ENCODE peak calls at places on chromosomes 3 and 15, in four cellular contexts. X, F, D and P are unnamed samples.

GRCh38 chr15:69045810-69046209 is 31.3 kb downstream of the NOX5 start:
- DNase-seq in X (no peak), F (peak), D (no peak), P (peak)

GRCh38 chr15:91941871-91942270 is 88.4 kb downstream of the SLCO3A1 start:
- DNase-seq in X (no peak), F (no peak), D (no peak), P (no peak)

GRCh38 chr15:99442268-99442897 is 123.4 kb upstream of the MEF2A start:
- DNase-seq in X (no peak), F (peak), D (no peak), P (peak)

GRCh38 chr3:36362973-36363372 is 17.3 kb upstream of the STAC start:
- DNase-seq in X (no peak), F (peak), D (peak), P (peak)

GRCh38 chr3:120173056-120173675 is 78.9 kb upstream of the GSK3B start:
- DNase-seq in X (no peak), F (no peak), D (no peak), P (no peak)

GRCh38 chr15:88385078-88385700 is 82.0 kb downstream of the MRPL46 start:
- DNase-seq in X (no peak), F (peak), D (no peak), P (no peak)

GRCh38 chr3:29594261-29594660 is 313.4 kb downstream of the RBMS3 start:
- DNase-seq in X (no peak), F (peak), D (no peak), P (no peak)

GRCh38 chr15:23516866-23517265 is 48.6 kb upstream of the MKRN3 start:
- DNase-seq in X (no peak), F (no peak), D (no peak), P (no peak)

GRCh38 chr3:196422976-196423781 is 9.0 kb downstream of the UBXN7 start:
- DNase-seq in X (peak), F (no peak), D (no peak), P (no peak)

GRCh38 chr15:90343391-90343790 is 8.7 kb upstream of the ZNF774 start:
- DNase-seq in X (no peak), F (peak), D (no peak), P (peak)

GRCh38 chr3:37985637-37986320 is 4.8 kb upstream of the VILL start:
- DNase-seq in X (no peak), F (no peak), D (no peak), P (no peak)

GRCh38 chr3:138901579-138901978 is 45.4 kb downstream of the FOXL2 start:
- DNase-seq in X (no peak), F (no peak), D (no peak), P (no peak)